ENCODE peak calls at places on chromosomes 2 and 18, in six cellular contexts. H, C, D, U, Q and I are unnamed samples.

GRCh38 chr2:30823452-30823851 is 16.2 kb upstream of the CAPN13 start:
- DNase-seq in H (no peak), D (no peak), C (no peak), U (no peak), Q (no peak), I (no peak)

GRCh38 chr2:61016392-61017002 is 1.0 kb upstream of the PEX13 start:
- DNase-seq in U (peak; percentile 46), H (no peak), D (peak; percentile 1), C (peak; percentile 5), Q (no peak), I (no peak)

GRCh38 chr18:65725421-65726050 is 25.3 kb upstream of the CDH7 start:
- DNase-seq in H (no peak), C (no peak), Q (no peak), U (peak; percentile 16), D (no peak), I (peak; percentile 37)

GRCh38 chr2:240620859-240621258 is 4.4 kb upstream of the GPR35 start:
- DNase-seq in U (no peak), H (no peak), D (no peak), C (no peak), Q (no peak), I (no peak)

GRCh38 chr2:174870787-174871186 is 106.5 kb upstream of the CHRNA1 start:
- DNase-seq in U (no peak), H (no peak), Q (no peak), C (no peak), D (no peak), I (no peak)

GRCh38 chr2:241608881-241609280 is 28.1 kb downstream of the THAP4 start:
- DNase-seq in C (no peak), U (no peak), D (no peak), H (no peak), Q (no peak), I (peak; percentile 61)

GRCh38 chr2:101704046-101704466 is 6.5 kb downstream of the MAP4K4 start:
- DNase-seq in H (no peak), Q (no peak), U (no peak), C (no peak), D (peak; percentile 52), I (no peak)

GRCh38 chr2:212898011-212898410 is 253.4 kb downstream of the IKZF2 start:
- DNase-seq in C (no peak), Q (no peak), D (no peak), H (no peak), U (no peak), I (no peak)

GRCh38 chr2:75064691-75065396 is 106.4 kb downstream of the POLE4 start:
- DNase-seq in H (peak; percentile 42), Q (no peak), U (peak; percentile 32), C (peak; percentile 63), D (peak; percentile 66), I (peak; percentile 66)

GRCh38 chr2:64876137-64876647 is 113.0 kb upstream of the SLC1A4 start:
- DNase-seq in Q (no peak), C (peak; percentile 42), D (peak; percentile 77), U (no peak), H (peak; percentile 59), I (no peak)

GRCh38 chr2:43751476-43751875 is 22.4 kb upstream of the DYNC2LI1 start:
- DNase-seq in H (no peak), D (no peak), C (no peak), Q (no peak), U (no peak), I (no peak)

GRCh38 chr2:46487667-46488333 is 8.4 kb downstream of the TMEM247 start:
- DNase-seq in C (peak; percentile 48), D (peak; percentile 32), U (no peak), Q (no peak), H (no peak), I (no peak)

GRCh38 chr2:240157147-240157470 is 16.7 kb upstream of the OTOS start:
- DNase-seq in H (no peak), Q (no peak), U (no peak), D (no peak), C (no peak), I (no peak)

GRCh38 chr2:162537651-162538050 is 193.7 kb downstream of the GCA start:
- DNase-seq in H (no peak), Q (no peak), U (no peak), C (no peak), D (no peak), I (no peak)

GRCh38 chr18:78670778-78671405 is 308.7 kb upstream of the SALL3 start:
- DNase-seq in C (no peak), H (no peak), U (no peak), Q (no peak), D (no peak), I (no peak)

GRCh38 chr2:238106698-238107524 is 6.8 kb downstream of the ESPNL start:
- DNase-seq in H (no peak), U (peak; percentile 52), C (peak; percentile 63), D (no peak), Q (no peak), I (peak; percentile 50)
- TF ChIP-seq CTCF in H (peak; percentile 26), U (peak; percentile 87), C (peak; percentile 51), D (no peak), Q (peak; percentile 49), I (peak; percentile 14)

DNA sequence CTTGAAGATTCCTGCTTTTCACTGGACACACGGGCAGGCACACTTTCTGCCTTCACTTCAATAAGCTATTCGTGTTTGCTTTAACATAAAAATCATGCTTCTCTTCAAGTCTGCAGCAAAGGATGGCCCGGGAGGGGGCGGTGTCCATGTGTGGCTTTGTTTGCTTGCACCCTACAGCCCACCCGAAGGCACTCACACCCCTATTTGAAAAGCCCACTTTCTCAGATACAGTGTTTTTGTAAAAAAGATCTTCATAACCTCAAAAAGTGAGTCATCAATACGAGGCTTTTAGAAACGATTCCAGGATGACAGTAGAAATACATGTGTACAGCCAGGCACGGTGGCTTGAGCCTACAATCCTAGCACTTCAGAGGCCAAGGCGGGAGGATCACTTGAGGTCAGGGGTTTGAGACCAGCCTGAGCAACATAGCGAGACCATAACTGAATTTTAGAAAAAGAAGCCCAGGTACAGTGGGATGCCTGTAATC is 36.5 kb upstream of the HPCAL1 start:
- DNase-seq in H (no peak), U (no peak), D (no peak), Q (no peak), C (no peak), I (no peak)
- TF ChIP-seq MYC in H (no peak), U (no peak), D (no peak), Q (no peak), C (no peak), I (no peak)

GRCh38 chr18:44731160-44731865 is 50.6 kb downstream of the SETBP1 start:
- DNase-seq in U (no peak), H (no peak), Q (no peak), C (no peak), D (no peak), I (peak; percentile 24)
- H3K4me3 ChIP-seq in U (no peak overlapping the region), H (no peak overlapping the region), Q (no peak overlapping the region), C (no peak overlapping the region), D (no peak overlapping the region), I (no peak overlapping the region)

GRCh38 chr18:79902075-79902474 is 49.4 kb downstream of the SLC66A2 start:
- DNase-seq in C (no peak), H (no peak), U (no peak), D (no peak), Q (no peak), I (no peak)
- TF ChIP-seq CTCF in C (no peak), H (no peak), U (no peak), D (no peak), Q (no peak), I (no peak)

GRCh38 chr2:192645811-192646598 is 451.3 kb upstream of the TMEFF2 start:
- DNase-seq in U (no peak), D (no peak), Q (no peak), H (no peak), C (no peak), I (no peak)
- TF ChIP-seq MYC in U (no peak), D (no peak), Q (no peak), H (no peak), C (no peak), I (no peak)

GRCh38 chr2:66845307-66845706 is 410.4 kb downstream of the MEIS1 start:
- DNase-seq in H (no peak), D (no peak), Q (no peak), U (no peak), C (no peak), I (no peak)

GRCh38 chr2:66839551-66840320 is 404.8 kb downstream of the MEIS1 start:
- DNase-seq in D (no peak), C (no peak), U (no peak), Q (no peak), H (no peak), I (no peak)

GRCh38 chr2:66836851-66837250 is 401.9 kb downstream of the MEIS1 start:
- DNase-seq in H (no peak), C (no peak), D (no peak), U (no peak), Q (no peak), I (no peak)

GRCh38 chr2:66843856-66844255 is 408.9 kb downstream of the MEIS1 start:
- DNase-seq in D (no peak), U (no peak), C (no peak), H (no peak), Q (no peak), I (no peak)

GRCh38 chr2:66840321-66841014 is 405.5 kb downstream of the MEIS1 start:
- DNase-seq in Q (no peak), H (no peak), U (no peak), C (no peak), D (no peak), I (no peak)
- H3K4me3 ChIP-seq in Q (no peak overlapping the region), H (no peak overlapping the region), U (no peak overlapping the region), C (no peak overlapping the region), D (no peak overlapping the region), I (no peak overlapping the region)

GRCh38 chr2:15950088-15950952 is 10.0 kb downstream of the MYCN start:
- DNase-seq in H (no peak), D (no peak), U (no peak), Q (no peak), C (no peak), I (no peak)
- TF ChIP-seq CTCF in H (no peak), D (no peak), U (no peak), Q (no peak), C (no peak), I (no peak)

GRCh38 chr2:37554157-37554515 is 117.3 kb downstream of the CDC42EP3 start:
- DNase-seq in D (no peak), C (no peak), Q (no peak), H (no peak), U (no peak), I (peak; percentile 66)

GRCh38 chr2:37553411-37554156 is 117.9 kb downstream of the CDC42EP3 start:
- DNase-seq in U (no peak), C (no peak), D (no peak), Q (no peak), H (no peak), I (no peak)

GRCh38 chr2:37554687-37555086 is 116.8 kb downstream of the CDC42EP3 start:
- DNase-seq in D (no peak), C (no peak), U (no peak), H (no peak), Q (no peak), I (no peak)

GRCh38 chr2:37556256-37556655 is 115.2 kb downstream of the CDC42EP3 start:
- DNase-seq in Q (no peak), U (no peak), H (no peak), D (no peak), C (no peak), I (no peak)

DNA sequence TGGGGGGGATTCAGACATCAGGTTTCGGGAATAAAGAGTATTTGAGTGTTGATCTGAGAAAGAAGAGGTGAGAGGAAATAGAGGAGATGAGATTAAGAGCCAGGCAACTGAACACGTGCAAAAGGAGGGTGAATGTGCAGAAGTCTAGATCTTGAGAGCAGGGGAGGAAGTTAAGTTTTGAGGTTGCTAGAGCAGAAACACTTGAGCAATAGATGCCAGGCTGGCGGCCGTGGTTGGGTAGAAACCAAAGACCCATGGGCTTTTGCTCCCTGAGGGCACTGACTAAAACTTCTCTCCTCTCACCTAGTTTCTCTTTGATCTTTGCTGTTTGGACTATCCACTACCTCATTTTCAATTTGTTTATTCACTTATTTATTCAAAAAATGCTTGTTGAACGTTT is 116.0 kb downstream of the CDC42EP3 start:
- DNase-seq in D (no peak), C (no peak), H (no peak), U (no peak), Q (no peak), I (peak; percentile 96)
- TF ChIP-seq MYC in D (no peak), C (no peak), H (no peak), U (no peak), Q (no peak), I (peak; percentile 94)